ENCODE peak calls at places on chromosome 19, in six cellular contexts. G, K, S, C, I and A are unnamed samples.

GRCh38 chr19:10004617-10005016 is 5.7 kb downstream of the COL5A3 start:
- DNase-seq in G (no peak), K (no peak), S (no peak), C (peak; percentile 28), I (no peak), A (no peak)

GRCh38 chr19:7294571-7295212 is 478 bp upstream of the INSR start:
- DNase-seq in G (peak; percentile 69), K (peak; percentile 71), S (peak; percentile 80), C (peak; percentile 72), I (peak; percentile 84), A (peak; percentile 90)

GRCh38 chr19:16247353-16248182 is 49.9 kb downstream of the AP1M1 start:
- DNase-seq in G (peak; percentile 90), K (peak; percentile 85), S (peak; percentile 84), C (peak; percentile 79), I (peak; percentile 89), A (peak; percentile 83)

GRCh38 chr19:44643605-44644390 is at the start of gene PVR:
- DNase-seq in G (peak; percentile 61), K (peak; percentile 84), S (peak; percentile 75), C (peak; percentile 88), I (peak; percentile 85), A (peak; percentile 74)

GRCh38 chr19:55370305-55370988 is at the start of gene IL11:
- DNase-seq in G (no peak), K (no peak), S (no peak), C (peak; percentile 92), I (no peak), A (no peak)

GRCh38 chr19:49515767-49516166 is 3.3 kb downstream of the FCGRT start:
- DNase-seq in G (no peak), K (peak; percentile 40), S (peak; percentile 46), C (no peak), I (peak; percentile 82), A (peak; percentile 97)

GRCh38 chr19:17243854-17244617 is 1.7 kb downstream of the NR2F6 start:
- DNase-seq in G (peak; percentile 67), K (peak; percentile 58), S (peak; percentile 71), C (peak; percentile 81), I (peak; percentile 78), A (no peak)

GRCh38 chr19:31054430-31054829 is 294.8 kb downstream of the TSHZ3 start:
- DNase-seq in G (no peak), K (peak; percentile 37), S (peak; percentile 16), C (peak; percentile 74), I (peak; percentile 54), A (peak; percentile 53)

GRCh38 chr19:55238030-55238429 is 9.5 kb upstream of the TMEM86B start:
- DNase-seq in G (no peak), K (no peak), S (no peak), C (no peak), I (no peak), A (no peak)

GRCh38 chr19:1070931-1071791 is 4.2 kb downstream of the ARHGAP45 start:
- DNase-seq in G (no peak), K (no peak), S (no peak), C (peak; percentile 39), I (peak; percentile 53), A (no peak)

GRCh38 chr19:33468361-33469170 is 53.0 kb downstream of the PEPD start:
- DNase-seq in G (no peak), K (no peak), S (no peak), C (no peak), I (no peak), A (no peak)

GRCh38 chr19:33618884-33619283 is 2.9 kb upstream of the CHST8 start:
- DNase-seq in G (no peak), K (no peak), S (no peak), C (no peak), I (no peak), A (no peak)

GRCh38 chr19:29620931-29621351 is 14.9 kb downstream of the POP4 start:
- DNase-seq in G (no peak), K (no peak), S (no peak), C (no peak), I (no peak), A (no peak)

GRCh38 chr19:1076951-1077350 is 10.0 kb downstream of the ARHGAP45 start:
- DNase-seq in G (no peak), K (peak; percentile 55), S (peak; percentile 52), C (peak; percentile 32), I (peak; percentile 87), A (peak; percentile 76)

GRCh38 chr19:36417752-36418286 is 625 bp downstream of the ZFP82 start:
- DNase-seq in G (no peak), K (peak; percentile 21), S (no peak), C (no peak), I (peak; percentile 41), A (no peak)

GRCh38 chr19:56504581-56504980 is 3.1 kb upstream of the ZNF471 start:
- DNase-seq in G (no peak), K (no peak), S (no peak), C (peak; percentile 42), I (no peak), A (no peak)

GRCh38 chr19:10068205-10068604 is 17.9 kb upstream of the SHFL start:
- DNase-seq in G (no peak), K (no peak), S (no peak), C (peak; percentile 7), I (no peak), A (peak; percentile 56)

GRCh38 chr19:35268546-35269424 is at the start of gene USF2:
- DNase-seq in G (peak; percentile 67), K (peak; percentile 73), S (peak; percentile 80), C (peak; percentile 84), I (peak; percentile 85), A (peak; percentile 61)

GRCh38 chr19:41993612-41994483 is at the start of gene ATP1A3:
- DNase-seq in G (no peak), K (peak; percentile 3), S (peak; percentile 63), C (peak; percentile 81), I (no peak), A (peak; percentile 60)

GRCh38 chr19:784541-784940 is 12.7 kb upstream of the PTBP1 start:
- DNase-seq in G (no peak), K (no peak), S (no peak), C (no peak), I (no peak), A (no peak)

GRCh38 chr19:32874605-32875004 is 5.0 kb upstream of the SLC7A9 start:
- DNase-seq in G (no peak), K (no peak), S (no peak), C (no peak), I (no peak), A (no peak)

GRCh38 chr19:27806471-27807070 is 1406.4 kb downstream of the UQCRFS1 start:
- DNase-seq in G (no peak), K (no peak), S (no peak), C (no peak), I (no peak), A (no peak)

GRCh38 chr19:50230379-50231351 is 27.2 kb downstream of the MYH14 start:
- DNase-seq in G (no peak), K (no peak), S (no peak), C (no peak), I (no peak), A (peak; percentile 22)

GRCh38 chr19:42140125-42140754 is 8.0 kb upstream of the POU2F2 start:
- DNase-seq in G (no peak), K (peak; percentile 79), S (peak; percentile 56), C (peak; percentile 86), I (peak; percentile 81), A (peak; percentile 74)

GRCh38 chr19:10037809-10038208 is 24.5 kb downstream of the RDH8 start:
- DNase-seq in G (no peak), K (no peak), S (no peak), C (no peak), I (no peak), A (no peak)

GRCh38 chr19:15123900-15124299 is 16.7 kb downstream of the SYDE1 start:
- DNase-seq in G (peak; percentile 37), K (no peak), S (peak; percentile 82), C (peak; percentile 40), I (no peak), A (no peak)

GRCh38 chr19:14840206-14840605 is 5.2 kb upstream of the OR7A5 start:
- DNase-seq in G (no peak), K (no peak), S (no peak), C (no peak), I (no peak), A (no peak)

GRCh38 chr19:51572415-51572814 is 1.3 kb downstream of the ZNF175 start:
- DNase-seq in G (no peak), K (no peak), S (no peak), C (peak; percentile 35), I (no peak), A (peak; percentile 56)

GRCh38 chr19:11338164-11338563 is 1.3 kb downstream of the RAB3D start:
- DNase-seq in G (no peak), K (no peak), S (no peak), C (no peak), I (no peak), A (no peak)
- H3K4me3 ChIP-seq in G (no peak overlapping the region), K (no peak overlapping the region), S (no peak overlapping the region), C (no peak overlapping the region), I (no peak overlapping the region), A (peak overlapping the region; percentile 46)

DNA sequence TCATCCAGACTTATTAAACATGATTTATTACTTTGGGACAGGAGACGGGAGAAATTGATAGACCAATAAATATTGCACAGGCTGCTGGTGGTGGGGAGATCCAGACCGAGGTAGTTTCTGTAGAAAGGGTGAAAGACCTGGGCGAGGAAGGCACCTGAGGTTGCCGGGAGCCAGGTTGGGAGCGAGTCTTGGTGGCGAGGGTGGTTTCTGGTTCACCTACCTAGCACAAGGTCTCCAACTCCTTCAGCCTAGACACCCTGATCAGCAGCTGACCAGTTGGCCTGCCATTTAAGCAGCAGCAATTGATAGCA is 7.0 kb downstream of the EMP3 start:
- DNase-seq in G (no peak), K (no peak), S (no peak), C (no peak), I (no peak), A (no peak)
- H3K4me3 ChIP-seq in G (peak overlapping the region; percentile 14), K (no peak overlapping the region), S (peak overlapping the region; percentile 38), C (no peak overlapping the region), I (no peak overlapping the region), A (peak overlapping the region; percentile 68)

GRCh38 chr19:39595950-39596349 is 6.4 kb upstream of the LGALS13 start:
- DNase-seq in G (no peak), K (peak; percentile 95), S (no peak), C (no peak), I (no peak), A (no peak)

GRCh38 chr19:39592381-39592780 is 9.9 kb upstream of the LGALS13 start:
- DNase-seq in G (no peak), K (no peak), S (no peak), C (no peak), I (no peak), A (no peak)

GRCh38 chr19:39588066-39588465 is 14.3 kb upstream of the LGALS13 start:
- DNase-seq in G (no peak), K (peak; percentile 95), S (no peak), C (no peak), I (no peak), A (no peak)

GRCh38 chr19:39587496-39587895 is 14.8 kb upstream of the LGALS13 start:
- DNase-seq in G (no peak), K (peak; percentile 98), S (no peak), C (no peak), I (no peak), A (no peak)

DNA sequence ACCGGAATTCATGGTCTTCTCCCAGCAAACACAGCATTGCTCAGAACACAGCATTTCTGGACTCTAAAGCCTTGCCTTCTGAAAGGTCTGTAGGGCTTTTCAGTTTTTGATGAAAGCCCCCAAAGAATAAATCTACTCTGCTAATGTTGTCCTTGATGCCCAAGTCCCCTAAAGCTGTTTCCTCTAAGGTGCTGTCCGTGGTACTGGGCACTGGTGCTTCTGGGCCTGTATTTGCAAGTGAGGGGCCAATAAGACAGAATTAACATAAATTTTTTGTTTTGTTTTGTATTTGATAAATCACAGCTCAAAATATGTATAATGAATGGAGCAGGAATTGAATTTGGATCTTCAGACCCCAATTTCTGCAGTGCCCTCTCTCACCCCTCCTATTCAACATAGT is 12.1 kb upstream of the LGALS13 start:
- DNase-seq in G (no peak), K (peak; percentile 26), S (no peak), C (peak; percentile 3), I (no peak), A (peak; percentile 17)
- H3K4me3 ChIP-seq in G (no peak overlapping the region), K (no peak overlapping the region), S (no peak overlapping the region), C (no peak overlapping the region), I (no peak overlapping the region), A (no peak overlapping the region)

GRCh38 chr19:12411893-12412292 is 10.8 kb upstream of the ZNF799 start:
- DNase-seq in G (no peak), K (no peak), S (no peak), C (no peak), I (no peak), A (peak; percentile 89)
- H3K4me3 ChIP-seq in G (no peak overlapping the region), K (no peak overlapping the region), S (no peak overlapping the region), C (no peak overlapping the region), I (no peak overlapping the region), A (no peak overlapping the region)